ENCODE peak calls at places on chromosomes 7 and 10, in four cellular contexts. E is fibroblast of lung, G is neural progenitor cell, D is neuronal stem cell. A is an unnamed sample.
A peak's percentile ranks its signal among the peaks of the same experiment; 100 is the strongest.

GRCh38 chr7:151851160-151851751 is 25.7 kb downstream of the PRKAG2 start:
- DNase-seq in G (no peak), D (no peak), E (no peak), A (peak; percentile 86)

GRCh38 chr10:79178614-79179403 is 110.0 kb downstream of the ZMIZ1 start:
- DNase-seq in G (peak; percentile 73), E (peak; percentile 95), D (peak; percentile 48), A (no peak)

GRCh38 chr10:65570143-65571010 is 1355.5 kb upstream of the LRRTM3 start:
- DNase-seq in G (peak; percentile 78), E (peak; percentile 53), D (peak; percentile 59), A (peak; percentile 89)

GRCh38 chr10:96967847-96968246 is 135.7 kb downstream of the LCOR start:
- DNase-seq in D (no peak), E (peak; percentile 68), G (no peak), A (peak; percentile 12)

GRCh38 chr7:98556288-98556687 is 60.8 kb upstream of the NPTX2 start:
- DNase-seq in E (no peak), D (no peak), G (no peak), A (no peak)

GRCh38 chr10:62050941-62051433 is 149.5 kb downstream of the ARID5B start:
- DNase-seq in E (peak; percentile 96), D (no peak), G (no peak), A (peak; percentile 100)

GRCh38 chr10:67665491-67665890 is 30.5 kb downstream of the CTNNA3 start:
- DNase-seq in D (no peak), E (no peak), G (no peak), A (peak; percentile 87)

GRCh38 chr7:107396990-107397389 is 72.9 kb upstream of the GPR22 start:
- DNase-seq in G (no peak), E (no peak), D (no peak), A (no peak)

GRCh38 chr7:15750741-15751140 is 64.3 kb upstream of the MEOX2 start:
- DNase-seq in E (peak; percentile 29), G (no peak), D (no peak), A (no peak)

GRCh38 chr7:74372511-74373111 is 81.1 kb upstream of the GTF2IRD1 start:
- DNase-seq in D (no peak), G (peak; percentile 38), E (peak; percentile 21), A (no peak)

GRCh38 chr7:74231232-74231590 is 21.4 kb downstream of the LAT2 start:
- DNase-seq in G (no peak), D (no peak), E (no peak), A (no peak)

GRCh38 chr7:101299511-101300464 is 21.8 kb downstream of the IFT22 start:
- DNase-seq in G (peak; percentile 62), D (no peak), E (no peak), A (no peak)

GRCh38 chr10:98292976-98293375 is 25.0 kb upstream of the LOXL4 start:
- DNase-seq in D (no peak), G (no peak), E (no peak), A (no peak)

GRCh38 chr10:92328999-92329398 is 38.0 kb downstream of the MARCHF5 start:
- DNase-seq in D (no peak), E (peak; percentile 16), G (no peak), A (peak; percentile 77)

GRCh38 chr7:133836666-133837065 is 290.5 kb upstream of the LRGUK start:
- DNase-seq in D (no peak), G (no peak), E (no peak), A (no peak)

GRCh38 chr7:64557601-64558322 is 5.1 kb downstream of the ZNF680 start:
- DNase-seq in E (no peak), G (no peak), D (no peak), A (no peak)

GRCh38 chr10:114714281-114714741 is 56.2 kb upstream of the ABLIM1 start:
- DNase-seq in G (no peak), E (peak; percentile 98), D (no peak), A (peak; percentile 94)

GRCh38 chr10:100737359-100738054 is 7.9 kb upstream of the PAX2 start:
- DNase-seq in G (peak; percentile 56), D (no peak), E (no peak), A (no peak)

GRCh38 chr10:33099748-33100147 is 141.7 kb upstream of the ITGB1 start:
- DNase-seq in G (no peak), D (no peak), E (peak; percentile 88), A (no peak)

GRCh38 chr10:116185199-116185598 is 87.8 kb downstream of the GFRA1 start:
- DNase-seq in E (no peak), D (no peak), G (no peak), A (no peak)

GRCh38 chr10:94416896-94417295 is 14.6 kb downstream of the TBC1D12 start:
- DNase-seq in E (no peak), D (no peak), G (no peak), A (no peak)

GRCh38 chr7:102843850-102844249 is 69.0 kb upstream of the LRRC17 start:
- DNase-seq in D (no peak), G (no peak), E (no peak), A (no peak)

GRCh38 chr7:134458341-134458805 is 527 bp downstream of the AKR1B1 start:
- DNase-seq in E (peak; percentile 46), D (peak; percentile 51), G (peak; percentile 82), A (no peak)

GRCh38 chr7:8197994-8198698 is 63.8 kb downstream of the ICA1 start:
- DNase-seq in G (no peak), D (no peak), E (no peak), A (no peak)

GRCh38 chr10:23864631-23865147 is 344.2 kb upstream of the KIAA1217 start:
- DNase-seq in D (no peak), E (no peak), G (no peak), A (no peak)

GRCh38 chr10:51242393-51242792 is 168.1 kb downstream of the PRKG1 start:
- DNase-seq in G (no peak), E (no peak), D (no peak), A (peak; percentile 53)

GRCh38 chr7:35717013-35717412 is 22.1 kb upstream of the HERPUD2 start:
- DNase-seq in G (no peak), D (no peak), E (no peak), A (no peak)
- H3K9ac ChIP-seq in G (no peak overlapping the region), D (no peak overlapping the region), E (no peak overlapping the region), A (no peak overlapping the region)

GRCh38 chr7:44186736-44187135 is 2.5 kb downstream of the GCK start:
- DNase-seq in E (no peak), G (no peak), D (no peak), A (no peak)

GRCh38 chr7:44187636-44188416 is 1.4 kb downstream of the GCK start:
- DNase-seq in D (no peak), G (no peak), E (no peak), A (no peak)

GRCh38 chr7:44189286-44189992 is at the start of gene GCK:
- DNase-seq in D (no peak), E (no peak), G (peak; percentile 34), A (no peak)

GRCh38 chr7:44189993-44190872 is 994 bp upstream of the GCK start:
- DNase-seq in D (no peak), G (no peak), E (no peak), A (no peak)

DNA sequence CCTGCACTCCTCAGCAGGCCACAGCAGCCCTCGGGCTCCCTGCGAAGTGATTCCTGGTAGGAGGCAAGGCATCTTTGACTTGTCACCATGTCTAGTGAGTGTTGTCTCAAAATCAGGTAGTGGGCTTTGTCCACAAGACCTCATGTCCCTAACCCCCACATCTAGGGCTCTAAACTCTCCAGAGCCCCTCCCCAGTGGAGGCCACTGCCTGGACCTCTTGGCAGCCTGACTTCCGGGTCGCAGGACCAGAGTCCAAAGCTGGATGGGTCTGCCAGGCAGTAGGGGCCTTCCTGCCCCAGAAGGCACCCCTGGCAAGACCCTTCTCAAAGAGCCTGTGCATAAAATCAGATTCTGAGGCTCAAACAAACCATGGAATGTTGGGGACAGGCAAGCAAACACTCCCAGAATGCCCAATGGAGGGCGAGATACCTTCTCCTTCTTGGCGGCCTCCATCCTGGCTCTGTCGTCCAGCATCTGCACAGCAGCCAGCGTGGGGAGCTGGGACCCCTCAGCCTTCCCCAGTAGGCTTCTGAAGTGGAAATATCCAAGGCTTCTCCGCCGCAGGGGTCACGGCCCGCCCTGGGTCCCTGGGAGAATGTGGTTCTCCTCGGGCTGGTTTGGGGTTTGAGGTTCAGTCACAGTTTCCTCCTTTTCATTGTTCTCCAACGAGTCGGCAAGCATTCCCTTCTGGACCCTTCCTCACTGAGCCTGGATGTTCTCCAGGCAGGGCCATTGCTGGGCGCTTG is 586 bp downstream of the GCK start:
- DNase-seq in G (no peak), D (no peak), E (no peak), A (no peak)
- H3K9ac ChIP-seq in G (no peak overlapping the region), D (no peak overlapping the region), E (no peak overlapping the region), A (no peak overlapping the region)

GRCh38 chr10:14062528-14063260 is 268.0 kb downstream of the FRMD4A start:
- DNase-seq in E (peak; percentile 91), D (no peak), G (no peak), A (no peak)

GRCh38 chr10:14066106-14066505 is 264.6 kb downstream of the FRMD4A start:
- DNase-seq in E (no peak), D (no peak), G (no peak), A (no peak)

GRCh38 chr10:14063531-14064317 is 267.0 kb downstream of the FRMD4A start:
- DNase-seq in G (no peak), E (peak; percentile 96), D (no peak), A (no peak)

GRCh38 chr10:14056545-14057332 is 274.0 kb downstream of the FRMD4A start:
- DNase-seq in G (peak; percentile 34), D (no peak), E (peak; percentile 93), A (no peak)

DNA sequence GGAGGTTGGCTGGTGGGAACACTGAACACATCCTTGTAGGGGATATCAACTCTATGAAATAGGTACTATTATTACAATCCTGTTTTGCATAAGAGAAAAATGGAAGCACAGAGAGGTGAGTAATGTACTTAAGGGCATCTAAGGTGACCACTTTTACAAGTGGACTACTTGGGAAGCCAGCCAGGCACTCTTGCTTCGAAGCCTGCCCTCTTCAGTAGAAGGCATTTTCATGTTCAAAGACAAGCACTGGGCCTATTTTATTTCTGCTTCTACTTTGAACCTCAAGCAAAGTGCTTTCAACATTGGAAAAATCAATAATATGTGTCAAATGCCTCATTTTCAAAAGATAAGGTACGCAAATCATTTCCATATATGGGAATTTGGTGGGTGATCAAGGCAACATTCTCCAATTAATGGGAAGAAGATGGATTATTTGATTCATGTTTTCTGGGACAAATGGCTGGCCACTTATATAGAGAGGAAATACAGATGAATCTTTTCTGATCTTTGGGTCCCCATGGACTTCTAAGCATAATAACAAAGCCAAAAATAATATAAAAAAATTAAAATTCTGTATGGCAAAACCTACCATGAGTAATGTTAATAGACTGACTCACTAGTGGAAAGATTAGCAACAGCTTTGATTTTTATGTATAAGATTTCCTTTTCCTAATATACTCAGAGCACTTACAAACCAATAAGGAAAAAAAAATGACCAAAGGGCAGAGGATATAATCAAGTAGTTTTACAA is 270.2 kb downstream of the FRMD4A start:
- DNase-seq in D (no peak), G (no peak), E (peak; percentile 50), A (no peak)
- H3K9ac ChIP-seq in D (no peak overlapping the region), G (no peak overlapping the region), E (no peak overlapping the region), A (no peak overlapping the region)

GRCh38 chr7:78529392-78529791 is 730.8 kb downstream of the PHTF2 start:
- DNase-seq in E (peak; percentile 15), G (no peak), D (no peak), A (no peak)
- H3K9ac ChIP-seq in E (no peak overlapping the region), G (no peak overlapping the region), D (no peak overlapping the region), A (no peak overlapping the region)

GRCh38 chr10:89838002-89838615 is 136.7 kb downstream of the KIF20B start:
- DNase-seq in D (no peak), G (no peak), E (no peak), A (no peak)
- H3K9ac ChIP-seq in D (no peak overlapping the region), G (no peak overlapping the region), E (no peak overlapping the region), A (no peak overlapping the region)